ENCODE peak calls at places on chromosomes 12 and 14, in nine cellular contexts. K is stimulated activated CD4-positive, alpha-beta T cell treated with anti-CD3 and anti-CD28 coated beads, Interleukin-15, amount 100 ng/mL, for 1 hour; T is hypothalamus; I is cardiac fibroblast; A is left lung; J is lung microvascular endothelial cell; B is amniotic epithelial cell; Q is lung; P is left cardiac atrium. V is an unnamed sample.

GRCh38 chr12:123038486-123038885 is 58.0 kb downstream of the ARL6IP4 start:
- DNase-seq in K (no peak), T (no peak), I (no peak), A (no peak), J (no peak), B (no peak), Q (no peak), P (no peak), V (no peak)

GRCh38 chr12:66279127-66279712 is 23.1 kb upstream of the HELB start:
- DNase-seq in K (no peak), T (no peak), I (peak), A (no peak), J (peak), B (peak), Q (no peak), P (no peak), V (no peak)

GRCh38 chr14:56487090-56487667 is 92.4 kb upstream of the TMEM260 start:
- DNase-seq in K (no peak), T (no peak), I (peak), A (no peak), J (peak), B (peak), Q (no peak), P (no peak), V (no peak)

GRCh38 chr12:389138-390096 is at the start of gene KDM5A:
- DNase-seq in K (peak), T (no peak), I (peak), A (peak), J (peak), B (peak), Q (peak), P (peak), V (peak)

GRCh38 chr14:61222388-61222787 is 58.8 kb downstream of the TMEM30B start:
- DNase-seq in K (no peak), T (no peak), I (peak), A (no peak), J (no peak), B (no peak), Q (no peak), P (no peak), V (no peak)

GRCh38 chr12:110279976-110280783 is 867 bp upstream of the ATP2A2 start:
- DNase-seq in K (peak), T (peak), I (peak), A (peak), J (peak), B (no peak), Q (peak), P (peak), V (peak)

GRCh38 chr12:12190087-12190809 is 76.6 kb downstream of the LRP6 start:
- DNase-seq in K (no peak), T (no peak), I (peak), A (no peak), J (peak), B (peak), Q (no peak), P (no peak), V (no peak)

GRCh38 chr14:40887912-40888311 is 718.8 kb upstream of the LRFN5 start:
- DNase-seq in K (no peak), T (no peak), I (no peak), A (no peak), J (no peak), B (no peak), Q (no peak), P (no peak), V (no peak)

GRCh38 chr14:61553730-61554641 is 141.3 kb upstream of the HIF1A start:
- DNase-seq in K (no peak), T (no peak), I (peak), A (no peak), J (peak), B (peak), Q (no peak), P (no peak), V (peak)

GRCh38 chr14:82403972-82404371 is 870.3 kb upstream of the SEL1L start:
- DNase-seq in K (no peak), T (no peak), I (no peak), A (no peak), J (no peak), B (no peak), Q (no peak), P (no peak), V (no peak)